ENCODE peak calls at places on chromosomes 12 and 14, in five cellular contexts. F, T, Y, A and O are unnamed samples.
A peak's percentile ranks its signal among the peaks of the same experiment; 100 is the strongest.

GRCh38 chr12:120224304-120225199 is 23.6 kb upstream of the RPLP0 start:
- DNase-seq in F (no peak), A (no peak), T (no peak), Y (peak; percentile 72), O (no peak)

GRCh38 chr12:104356231-104357115 is 52.9 kb downstream of the EID3 start:
- DNase-seq in F (no peak), A (no peak), Y (no peak), T (no peak), O (no peak)

GRCh38 chr14:26984318-26985177 is 386.7 kb upstream of the NOVA1 start:
- DNase-seq in T (no peak), Y (peak; percentile 84), F (peak; percentile 65), A (peak; percentile 74), O (peak; percentile 20)

GRCh38 chr12:104131609-104132008 is 6.4 kb downstream of the NFYB start:
- DNase-seq in Y (no peak), A (no peak), F (no peak), T (no peak), O (no peak)

GRCh38 chr12:111825509-111825908 is 16.5 kb upstream of the MAPKAPK5 start:
- DNase-seq in F (no peak), Y (no peak), T (no peak), A (no peak), O (no peak)

GRCh38 chr14:76870146-76870545 is 43.9 kb downstream of the LRRC74A start:
- DNase-seq in Y (no peak), T (peak; percentile 45), F (peak; percentile 15), A (peak; percentile 74), O (no peak)

GRCh38 chr14:52043690-52044089 is 25.2 kb downstream of the NID2 start:
- DNase-seq in F (no peak), Y (peak; percentile 52), A (peak; percentile 67), T (peak; percentile 73), O (peak; percentile 37)

GRCh38 chr12:64810831-64811230 is 13.6 kb upstream of the TBC1D30 start:
- DNase-seq in A (no peak), T (no peak), Y (peak; percentile 15), F (no peak), O (no peak)

GRCh38 chr14:80781968-80782367 is 159.6 kb downstream of the CEP128 start:
- DNase-seq in Y (no peak), A (no peak), F (no peak), T (no peak), O (no peak)

GRCh38 chr14:52422650-52423356 is 108.7 kb downstream of the PTGER2 start:
- DNase-seq in Y (no peak), A (no peak), T (no peak), F (no peak), O (no peak)

GRCh38 chr14:91744068-91744480 is 12.2 kb upstream of the CATSPERB start:
- DNase-seq in Y (peak; percentile 53), F (no peak), A (peak; percentile 38), T (no peak), O (no peak)

GRCh38 chr12:12010277-12011031 is 60.3 kb upstream of the BCL2L14 start:
- DNase-seq in A (no peak), F (no peak), T (no peak), Y (no peak), O (peak; percentile 76)

GRCh38 chr12:48969847-48970701 is 1.5 kb downstream of the WNT10B start:
- DNase-seq in F (no peak), T (no peak), A (peak; percentile 44), Y (peak; percentile 69), O (no peak)
- H3K4me2 ChIP-seq in F (peak overlapping the region; percentile 78), T (no peak overlapping the region), A (peak overlapping the region; percentile 69), Y (peak overlapping the region; percentile 78), O (peak overlapping the region; percentile 65)

DNA sequence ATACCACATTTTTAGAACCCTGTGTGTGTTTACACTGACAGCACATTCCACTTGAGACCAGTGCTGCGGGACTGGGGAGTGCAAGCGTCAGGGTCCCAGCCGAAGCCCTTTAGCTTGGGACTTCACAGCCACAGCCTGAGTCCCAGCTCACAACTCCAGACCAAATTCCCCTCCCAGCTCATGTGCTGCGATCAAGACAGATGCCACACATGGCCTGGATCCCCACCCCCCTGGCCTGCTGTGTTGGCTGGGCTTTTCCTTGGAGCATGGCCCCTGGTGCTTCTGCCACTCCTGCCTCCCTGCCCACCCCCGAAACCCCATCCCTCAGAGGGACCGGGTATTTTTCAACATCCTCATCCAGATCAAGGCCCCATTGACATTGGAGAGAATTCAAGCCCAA is 63.7 kb downstream of the WDR20 start:
- DNase-seq in F (no peak), Y (no peak), A (no peak), T (no peak), O (no peak)
- H3K27ac ChIP-seq in F (no peak overlapping the region), Y (no peak overlapping the region), A (no peak overlapping the region), T (no peak overlapping the region), O (no peak overlapping the region)

GRCh38 chr12:53974084-53975018 is at the start of gene HOTAIR:
- DNase-seq in A (no peak), T (peak; percentile 63), Y (peak; percentile 49), F (no peak), O (no peak)
- H3K4me3 ChIP-seq in A (no peak within 1 kb of the TSS), T (peak within 1 kb of the TSS; percentile 57), Y (peak within 1 kb of the TSS; percentile 44), F (no peak within 1 kb of the TSS), O (no peak within 1 kb of the TSS)

GRCh38 chr14:101780390-101780789 is 18.9 kb downstream of the PPP2R5C start:
- DNase-seq in T (no peak), F (no peak), Y (no peak), A (no peak), O (no peak)
- H3K4me2 ChIP-seq in T (no peak overlapping the region), F (peak overlapping the region; percentile 81), Y (peak overlapping the region; percentile 99), A (peak overlapping the region; percentile 83), O (no peak overlapping the region)

GRCh38 chr14:55654233-55654632 is 74.2 kb downstream of the KTN1 start:
- DNase-seq in T (no peak), Y (no peak), F (no peak), A (no peak), O (no peak)
- H3K27ac ChIP-seq in T (no peak overlapping the region), Y (peak overlapping the region; percentile 3), F (no peak overlapping the region), A (no peak overlapping the region), O (no peak overlapping the region)

GRCh38 chr12:40312196-40312595 is 87.4 kb downstream of the LRRK2 start:
- DNase-seq in Y (no peak), A (no peak), F (no peak), T (no peak), O (no peak)

GRCh38 chr12:40315375-40315774 is 90.6 kb downstream of the LRRK2 start:
- DNase-seq in A (no peak), F (no peak), Y (no peak), T (no peak), O (no peak)

GRCh38 chr12:40313928-40314327 is 89.1 kb downstream of the LRRK2 start:
- DNase-seq in A (no peak), F (no peak), Y (no peak), T (no peak), O (no peak)

GRCh38 chr12:40314927-40315326 is 90.1 kb downstream of the LRRK2 start:
- DNase-seq in T (no peak), F (no peak), A (no peak), Y (no peak), O (no peak)

GRCh38 chr12:40312982-40313576 is 88.3 kb downstream of the LRRK2 start:
- DNase-seq in Y (peak; percentile 24), A (no peak), F (no peak), T (peak; percentile 13), O (no peak)
- H3K4me3 ChIP-seq in Y (no peak overlapping the region), A (no peak overlapping the region), F (no peak overlapping the region), T (no peak overlapping the region), O (no peak overlapping the region)

GRCh38 chr12:126337556-126337955 is 1272.3 kb downstream of the AACS start:
- DNase-seq in Y (no peak), A (peak; percentile 35), F (no peak), T (no peak), O (no peak)
- H3K4me2 ChIP-seq in Y (no peak overlapping the region), A (no peak overlapping the region), F (no peak overlapping the region), T (no peak overlapping the region), O (no peak overlapping the region)